ENCODE peak calls at places on chromosomes 4 and X, in six cellular contexts. W, L, T, O, Y and H are unnamed samples.

GRCh38 chr4:145954924-145955339 is 16.3 kb upstream of the ZNF827 start:
- DNase-seq in O (no peak), T (peak; percentile 70), L (no peak), Y (no peak), W (no peak), H (no peak)

GRCh38 chr4:98958065-98958464 is 29.1 kb upstream of the EIF4E start:
- DNase-seq in L (no peak), O (no peak), Y (no peak), T (no peak), W (no peak), H (no peak)

GRCh38 chrX:54992911-54993622 is 921 bp downstream of the PFKFB1 start:
- DNase-seq in T (no peak), Y (no peak), L (no peak), O (no peak), W (no peak), H (no peak)

GRCh38 chrX:97168646-97169045 is 284.9 kb downstream of the RPA4 start:
- DNase-seq in L (no peak), Y (no peak), O (no peak), W (no peak), T (no peak), H (no peak)

GRCh38 chr4:75708218-75708691 is 16.1 kb upstream of the USO1 start:
- DNase-seq in Y (no peak), T (no peak), O (peak; percentile 50), W (peak; percentile 69), L (no peak), H (no peak)

GRCh38 chrX:16882702-16883486 is 12.7 kb upstream of the RBBP7 start:
- DNase-seq in Y (peak; percentile 74), T (peak; percentile 73), W (peak; percentile 78), O (peak; percentile 77), L (peak; percentile 77), H (peak; percentile 36)

GRCh38 chr4:7852568-7853185 is 87.0 kb downstream of the AFAP1 start:
- DNase-seq in Y (no peak), L (no peak), W (no peak), T (no peak), O (no peak), H (no peak)

GRCh38 chrX:101430457-101431078 is 22.5 kb downstream of the HNRNPH2 start:
- DNase-seq in W (no peak), O (no peak), T (no peak), L (no peak), Y (no peak), H (no peak)

GRCh38 chr4:161762796-161763195 is 401.0 kb downstream of the FSTL5 start:
- DNase-seq in L (no peak), O (no peak), T (peak; percentile 69), Y (no peak), W (no peak), H (no peak)

GRCh38 chr4:149574973-149575372 is 240.7 kb downstream of the IQCM start:
- DNase-seq in O (no peak), Y (no peak), T (no peak), L (no peak), W (no peak), H (no peak)

GRCh38 chrX:36431819-36432218 is 512.3 kb downstream of the CFAP47 start:
- DNase-seq in Y (no peak), T (no peak), W (no peak), O (no peak), L (no peak), H (no peak)

GRCh38 chr4:61468091-61468720 is 268.1 kb downstream of the ADGRL3 start:
- DNase-seq in T (no peak), W (peak; percentile 11), O (no peak), L (no peak), Y (no peak), H (no peak)

GRCh38 chr4:135434936-135435335 is 1233.3 kb upstream of the PABPC4L start:
- DNase-seq in W (no peak), T (no peak), O (no peak), Y (no peak), L (no peak), H (no peak)

GRCh38 chrX:139826065-139827044 is 106.5 kb downstream of the ATP11C start:
- DNase-seq in O (no peak), T (peak; percentile 66), L (no peak), W (no peak), Y (no peak), H (peak; percentile 4)

GRCh38 chr4:77418333-77418732 is 187.3 kb upstream of the CXCL13 start:
- DNase-seq in L (no peak), Y (no peak), W (peak; percentile 49), T (no peak), O (peak; percentile 10), H (no peak)

GRCh38 chrX:3345281-3346081 is 971 bp downstream of the MXRA5 start:
- DNase-seq in T (no peak), W (peak; percentile 71), Y (peak; percentile 58), O (no peak), L (no peak), H (peak; percentile 54)

GRCh38 chrX:136310411-136310810 is 9.6 kb downstream of the ADGRG4 start:
- DNase-seq in W (peak; percentile 6), L (no peak), O (no peak), T (no peak), Y (no peak), H (no peak)

GRCh38 chr4:38753021-38753806 is 29.6 kb downstream of the TLR10 start:
- DNase-seq in T (peak; percentile 34), Y (peak; percentile 55), W (peak; percentile 97), L (peak; percentile 86), O (peak; percentile 62), H (peak; percentile 56)

GRCh38 chr4:16125571-16126445 is 42.0 kb upstream of the PROM1 start:
- DNase-seq in T (no peak), L (no peak), O (no peak), Y (no peak), W (peak; percentile 25), H (no peak)

GRCh38 chr4:129353490-129353889 is 257.5 kb downstream of the C4orf33 start:
- DNase-seq in O (no peak), T (no peak), L (no peak), W (no peak), Y (no peak), H (no peak)

GRCh38 chr4:139304920-139305319 is 2.6 kb upstream of the NDUFC1 start:
- DNase-seq in Y (no peak), T (no peak), O (no peak), W (no peak), L (no peak), H (no peak)

GRCh38 chr4:1661695-1662094 is 22.4 kb downstream of the FAM53A start:
- DNase-seq in O (no peak), W (no peak), L (no peak), Y (no peak), T (no peak), H (no peak)

GRCh38 chr4:137274404-137274803 is 257.9 kb downstream of the PCDH18 start:
- DNase-seq in L (no peak), Y (no peak), T (no peak), O (no peak), W (no peak), H (no peak)

GRCh38 chrX:14916017-14916674 is 42.9 kb downstream of the MOSPD2 start:
- DNase-seq in Y (no peak), O (no peak), W (no peak), L (no peak), T (peak; percentile 17), H (no peak)

GRCh38 chr4:100113732-100114131 is 76.5 kb downstream of the DDIT4L start:
- DNase-seq in O (no peak), L (no peak), W (no peak), Y (no peak), T (no peak), H (no peak)

GRCh38 chr4:184267673-184268573 is 50.2 kb upstream of the ENPP6 start:
- DNase-seq in O (peak; percentile 77), L (no peak), T (peak; percentile 84), Y (peak; percentile 60), W (no peak), H (no peak)

GRCh38 chrX:41085883-41086626 is 810 bp downstream of the USP9X start:
- DNase-seq in O (peak; percentile 60), L (peak; percentile 84), W (peak; percentile 49), Y (peak; percentile 50), T (peak; percentile 61), H (peak; percentile 28)
- TF ChIP-seq POLR2AphosphoS5 in O (no peak), L (no peak), W (no peak), Y (no peak), T (no peak), H (no peak)

GRCh38 chr4:113575391-113575790 is 186.1 kb downstream of the CAMK2D start:
- DNase-seq in L (no peak), O (no peak), Y (no peak), T (peak; percentile 46), W (no peak), H (no peak)
- H3K4me1 ChIP-seq in L (peaks cover 18% of the 10 kb centered on the region), O (peaks cover 24% of the 10 kb centered on the region), Y (peaks cover 30% of the 10 kb centered on the region), T (no peaks in the 10 kb centered on the region), W (peaks cover 7% of the 10 kb centered on the region), H (no peaks in the 10 kb centered on the region)

GRCh38 chr4:89998350-89999098 is 103.9 kb downstream of the MMRN1 start:
- DNase-seq in Y (no peak), L (no peak), T (peak; percentile 5), O (no peak), W (peak; percentile 2), H (no peak)
- H3K4me3 ChIP-seq in Y (no peak overlapping the region), L (no peak overlapping the region), T (no peak overlapping the region), O (no peak overlapping the region), W (no peak overlapping the region), H (no peak overlapping the region)

GRCh38 chr4:119739796-119740195 is 111.2 kb upstream of the PDE5A start:
- DNase-seq in W (no peak), T (no peak), O (no peak), Y (no peak), L (no peak), H (no peak)
- TF ChIP-seq POLR2AphosphoS5 in W (no peak), T (no peak), O (no peak), Y (no peak), L (no peak), H (no peak)

GRCh38 chr4:115219862-115220261 is 106.4 kb upstream of the NDST4 start:
- DNase-seq in O (no peak), Y (no peak), W (no peak), L (no peak), T (no peak), H (no peak)

GRCh38 chr4:115215935-115216334 is 102.5 kb upstream of the NDST4 start:
- DNase-seq in W (no peak), L (no peak), O (no peak), T (no peak), Y (no peak), H (no peak)

GRCh38 chr4:115222061-115222460 is 108.6 kb upstream of the NDST4 start:
- DNase-seq in O (no peak), L (no peak), W (no peak), Y (no peak), T (no peak), H (no peak)

GRCh38 chr4:115213705-115214104 is 100.3 kb upstream of the NDST4 start:
- DNase-seq in L (no peak), O (no peak), T (no peak), W (no peak), Y (no peak), H (no peak)

GRCh38 chr4:115219315-115219840 is 106.0 kb upstream of the NDST4 start:
- DNase-seq in W (peak; percentile 65), L (no peak), T (no peak), Y (no peak), O (no peak), H (no peak)
- H3K4me1 ChIP-seq in W (peaks cover 57% of the 10 kb centered on the region), L (no peaks in the 10 kb centered on the region), T (no peaks in the 10 kb centered on the region), Y (no peaks in the 10 kb centered on the region), O (peaks cover 3% of the 10 kb centered on the region), H (no peaks in the 10 kb centered on the region)